ENCODE peak calls at places on chromosomes 4 and X, in ten cellular contexts. D, Q, N, X, P, U, C, Z, F and Y are unnamed samples. For H3K4me1, the result is how much of the 10 kb centered on the place peaks cover.

GRCh38 chr4:25013756-25014737 is 16.7 kb downstream of the LGI2 start:
- DNase-seq in D (no peak), Q (no peak), N (no peak), X (no peak), P (no peak), U (no peak), C (no peak), Z (no peak), F (no peak), Y (no peak)

GRCh38 chr4:3045500-3045850 is 28.9 kb downstream of the HTT-AS start:
- DNase-seq in D (peak), Q (peak), N (peak), X (no peak), P (peak), U (peak), C (no peak), Z (no peak), F (no peak), Y (no peak)

GRCh38 chrX:68183612-68184214 is 249.6 kb downstream of the OPHN1 start:
- DNase-seq in D (no peak), Q (no peak), N (no peak), X (peak), P (no peak), U (no peak), C (no peak), Z (no peak), F (no peak), Y (no peak)

GRCh38 chr4:186699298-186699697 is 24.4 kb downstream of the FAT1 start:
- DNase-seq in D (no peak), Q (no peak), N (no peak), X (peak), P (no peak), U (peak), C (no peak), Z (no peak), F (peak), Y (peak)

GRCh38 chr4:167000141-167000852 is 234.0 kb downstream of the SPOCK3 start:
- DNase-seq in D (no peak), Q (no peak), N (no peak), X (no peak), P (no peak), U (no peak), C (no peak), Z (no peak), F (no peak), Y (peak)

GRCh38 chr4:147057631-147057980 is 111.9 kb upstream of the TTC29 start:
- DNase-seq in D (no peak), Q (no peak), N (no peak), X (no peak), P (no peak), U (no peak), C (peak), Z (no peak), F (no peak), Y (peak)

GRCh38 chr4:8270912-8271815 is 1.6 kb downstream of the HTRA3 start:
- DNase-seq in D (no peak), Q (peak), N (no peak), X (no peak), P (no peak), U (no peak), C (no peak), Z (no peak), F (no peak), Y (no peak)

GRCh38 chr4:101256222-101256621 is 91.1 kb downstream of the PPP3CA start:
- DNase-seq in D (no peak), Q (no peak), N (no peak), X (no peak), P (no peak), U (no peak), C (no peak), Z (no peak), F (peak), Y (no peak)

GRCh38 chr4:147388016-147388415 is 92.9 kb upstream of the EDNRA start:
- DNase-seq in D (no peak), Q (no peak), N (no peak), X (no peak), P (no peak), U (no peak), C (no peak), Z (no peak), F (no peak), Y (peak)

GRCh38 chr4:149264093-149264733 is 551.4 kb downstream of the IQCM start:
- DNase-seq in D (no peak), Q (no peak), N (no peak), X (peak), P (peak), U (peak), C (peak), Z (peak), F (peak), Y (peak)

GRCh38 chr4:41709844-41710481 is 38.6 kb downstream of the PHOX2B start:
- DNase-seq in D (no peak), Q (no peak), N (no peak), X (no peak), P (no peak), U (no peak), C (no peak), Z (no peak), F (no peak), Y (peak)

GRCh38 chr4:143186202-143186601 is 1.5 kb downstream of the USP38 start:
- DNase-seq in D (no peak), Q (no peak), N (no peak), X (no peak), P (no peak), U (no peak), C (no peak), Z (no peak), F (no peak), Y (no peak)

GRCh38 chr4:169271692-169272007 is 894 bp upstream of the SH3RF1 start:
- DNase-seq in D (no peak), Q (no peak), N (peak), X (no peak), P (peak), U (no peak), C (no peak), Z (no peak), F (no peak), Y (no peak)

GRCh38 chr4:169272265-169272886 is 1.6 kb upstream of the SH3RF1 start:
- DNase-seq in D (no peak), Q (no peak), N (no peak), X (no peak), P (no peak), U (no peak), C (no peak), Z (no peak), F (no peak), Y (peak)

GRCh38 chr4:169268951-169269781 is 1.6 kb downstream of the SH3RF1 start:
- DNase-seq in D (no peak), Q (no peak), N (no peak), X (no peak), P (peak), U (peak), C (no peak), Z (peak), F (peak), Y (peak)

GRCh38 chr4:169270810-169271691 is at the start of gene SH3RF1:
- DNase-seq in D (peak), Q (peak), N (peak), X (peak), P (peak), U (peak), C (no peak), Z (peak), F (peak), Y (peak)

DNA sequence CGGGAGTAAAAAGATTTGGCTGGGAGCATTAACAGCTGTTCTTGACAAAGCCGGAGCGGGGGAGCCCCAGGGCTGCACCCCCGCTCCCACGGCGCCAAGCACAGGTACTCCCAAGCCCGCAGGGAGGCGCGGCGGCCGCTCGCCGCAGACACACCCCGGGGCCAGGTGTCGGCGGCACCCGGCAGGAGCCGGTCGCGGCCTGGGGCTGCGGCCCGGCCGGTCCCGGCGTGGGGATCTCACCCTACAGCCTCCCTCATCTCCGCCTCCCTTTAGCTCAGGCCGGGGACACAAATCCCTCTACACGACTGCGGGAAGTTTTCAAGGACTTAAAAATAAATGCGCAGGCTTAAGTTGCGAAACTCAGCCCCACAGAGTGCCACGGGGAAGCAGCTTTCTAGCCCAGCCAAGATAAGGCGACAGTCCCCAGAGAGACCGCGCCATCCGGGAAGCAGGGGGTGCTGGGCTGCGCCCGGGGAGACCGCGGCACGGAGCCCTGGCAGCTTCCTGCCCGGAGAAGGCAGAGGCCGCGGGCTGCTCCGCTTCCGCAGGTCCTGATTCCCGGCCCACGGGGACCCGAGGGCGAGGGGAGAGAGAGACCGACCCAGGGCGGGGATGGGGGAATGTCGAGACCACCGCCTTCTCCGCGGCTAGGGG is 473 bp downstream of the SH3RF1 start:
- DNase-seq in D (peak), Q (peak), N (peak), X (peak), P (peak), U (peak), C (no peak), Z (peak), F (peak), Y (peak)
- H3K4me1 ChIP-seq in D (half or more), Q (under half), N (under half), X (under half), P (under half), U (under half), C (under half), Z (under half), F (under half), Y (under half)

GRCh38 chr4:39346856-39347519 is 19.2 kb downstream of the RFC1 start:
- DNase-seq in D (no peak), Q (no peak), N (no peak), X (no peak), P (no peak), U (no peak), C (no peak), Z (no peak), F (no peak), Y (no peak)
- H3K27ac ChIP-seq in D (no peak), Q (no peak), N (no peak), X (no peak), P (no peak), U (no peak), C (no peak), Z (no peak), F (no peak), Y (no peak)

GRCh38 chr4:6688879-6689505 is 4.7 kb upstream of the S100P start:
- DNase-seq in D (no peak), Q (no peak), N (peak), X (no peak), P (peak), U (peak), C (no peak), Z (peak), F (peak), Y (peak)
- TF ChIP-seq CTCF in D (no peak), Q (no peak), N (no peak), X (peak), P (no peak), U (no peak), C (no peak), Z (no peak), F (no peak), Y (peak)

GRCh38 chr4:169663402-169663801 is 43.0 kb downstream of the CLCN3 start:
- DNase-seq in D (no peak), Q (no peak), N (no peak), X (no peak), P (no peak), U (no peak), C (no peak), Z (no peak), F (no peak), Y (no peak)
- H3K4me1 ChIP-seq in D (half or more), Q (under half), N (under half), X (under half), P (under half), U (under half), C (under half), Z (under half), F (under half), Y (under half)

GRCh38 chr4:151610229-151610628 is 150.6 kb downstream of the GATB start:
- DNase-seq in D (no peak), Q (no peak), N (no peak), X (no peak), P (no peak), U (no peak), C (no peak), Z (no peak), F (no peak), Y (no peak)

GRCh38 chr4:151611960-151612359 is 148.8 kb downstream of the GATB start:
- DNase-seq in D (no peak), Q (no peak), N (no peak), X (no peak), P (no peak), U (no peak), C (no peak), Z (no peak), F (no peak), Y (no peak)

GRCh38 chr4:151618858-151619257 is 141.9 kb downstream of the GATB start:
- DNase-seq in D (no peak), Q (no peak), N (no peak), X (no peak), P (no peak), U (no peak), C (no peak), Z (no peak), F (no peak), Y (no peak)

GRCh38 chr4:151613290-151613689 is 147.5 kb downstream of the GATB start:
- DNase-seq in D (no peak), Q (no peak), N (no peak), X (no peak), P (no peak), U (no peak), C (no peak), Z (no peak), F (no peak), Y (no peak)

GRCh38 chr4:151614532-151614931 is 146.3 kb downstream of the GATB start:
- DNase-seq in D (no peak), Q (no peak), N (no peak), X (no peak), P (no peak), U (no peak), C (no peak), Z (no peak), F (no peak), Y (peak)
- H3K27ac ChIP-seq in D (no peak), Q (no peak), N (no peak), X (no peak), P (no peak), U (no peak), C (no peak), Z (no peak), F (no peak), Y (no peak)

GRCh38 chrX:78886550-78886949 is 58.6 kb upstream of the P2RY10 start:
- DNase-seq in D (no peak), Q (no peak), N (no peak), X (peak), P (no peak), U (no peak), C (peak), Z (no peak), F (no peak), Y (no peak)
- TF ChIP-seq CTCF in D (peak), Q (no peak), N (peak), X (peak), P (peak), U (peak), C (peak), Z (peak), F (no peak), Y (peak)